ENCODE peak calls at places on chromosome 14, in four cellular contexts. One of them, this sample, is unnamed.

GRCh38 chr14:103201801-103202200 is 78.5 kb downstream of the TNFAIP2 start:
- DNase-seq in K562: no peak
- DNase-seq in H1: no peak
- DNase-seq in GM12878: no peak
- DNase-seq in this sample: no peak

GRCh38 chr14:69571879-69572633 is 2.6 kb downstream of the CCDC177 start:
- DNase-seq in K562: peak
- DNase-seq in H1: no peak
- DNase-seq in GM12878: no peak
- DNase-seq in this sample: no peak

GRCh38 chr14:71728386-71728785 is 203.8 kb upstream of the RGS6 start:
- DNase-seq in K562: no peak
- DNase-seq in H1: no peak
- DNase-seq in GM12878: no peak
- DNase-seq in this sample: no peak

GRCh38 chr14:86761611-86762010 is 1231.4 kb downstream of the GALC start:
- DNase-seq in K562: no peak
- DNase-seq in H1: no peak
- DNase-seq in GM12878: no peak
- DNase-seq in this sample: no peak

GRCh38 chr14:67934087-67934486 is 114.5 kb downstream of the RAD51B start:
- DNase-seq in K562: peak
- DNase-seq in H1: peak
- DNase-seq in GM12878: peak
- DNase-seq in this sample: peak

GRCh38 chr14:35687335-35687939 is 121.7 kb downstream of the RALGAPA1 start:
- DNase-seq in K562: peak
- DNase-seq in H1: no peak
- DNase-seq in GM12878: peak
- DNase-seq in this sample: peak

GRCh38 chr14:24053548-24054323 is 1.9 kb downstream of the CARMIL3 start:
- DNase-seq in K562: no peak
- DNase-seq in H1: no peak
- DNase-seq in GM12878: no peak
- DNase-seq in this sample: no peak

GRCh38 chr14:62071029-62071428 is 308.8 kb downstream of the SNAPC1 start:
- DNase-seq in K562: no peak
- DNase-seq in H1: no peak
- DNase-seq in GM12878: no peak
- DNase-seq in this sample: no peak

GRCh38 chr14:88983755-88984154 is 159.3 kb downstream of the TTC8 start:
- DNase-seq in K562: no peak
- DNase-seq in H1: no peak
- DNase-seq in GM12878: no peak
- DNase-seq in this sample: no peak

GRCh38 chr14:102949801-102950451 is 27.5 kb downstream of the AMN start:
- DNase-seq in K562: no peak
- DNase-seq in H1: no peak
- DNase-seq in GM12878: no peak
- DNase-seq in this sample: no peak

GRCh38 chr14:75833326-75834020 is 148.3 kb downstream of the TGFB3 start:
- DNase-seq in K562: no peak
- DNase-seq in H1: no peak
- DNase-seq in GM12878: no peak
- DNase-seq in this sample: no peak

GRCh38 chr14:31024042-31024480 is 1.4 kb upstream of the AP4S1 start:
- DNase-seq in K562: no peak
- DNase-seq in H1: no peak
- DNase-seq in GM12878: no peak
- DNase-seq in this sample: no peak

GRCh38 chr14:83520837-83521236 is 1987.2 kb upstream of the SEL1L start:
- DNase-seq in K562: no peak
- DNase-seq in H1: no peak
- DNase-seq in GM12878: no peak
- DNase-seq in this sample: no peak

GRCh38 chr14:24058951-24059475 is 7.2 kb downstream of the CARMIL3 start:
- DNase-seq in K562: no peak
- DNase-seq in H1: no peak
- DNase-seq in GM12878: no peak
- DNase-seq in this sample: no peak

GRCh38 chr14:59148334-59148900 is 40.0 kb upstream of the DAAM1 start:
- DNase-seq in K562: no peak
- DNase-seq in H1: no peak
- DNase-seq in GM12878: no peak
- DNase-seq in this sample: no peak

GRCh38 chr14:71764701-71765347 is 167.4 kb upstream of the RGS6 start:
- DNase-seq in K562: no peak
- DNase-seq in H1: no peak
- DNase-seq in GM12878: no peak
- DNase-seq in this sample: no peak

GRCh38 chr14:95442633-95443021 is 73.8 kb downstream of the SYNE3 start:
- DNase-seq in K562: peak
- DNase-seq in H1: peak
- DNase-seq in GM12878: peak
- DNase-seq in this sample: peak
- TF ChIP-seq EGR1 in K562: no peak
- TF ChIP-seq EGR1 in H1: no peak
- TF ChIP-seq EGR1 in GM12878: no peak
- TF ChIP-seq EGR1 in this sample: no peak

GRCh38 chr14:20659813-20660395 is 18.4 kb upstream of the OR6S1 start:
- DNase-seq in K562: no peak
- DNase-seq in H1: no peak
- DNase-seq in GM12878: no peak
- DNase-seq in this sample: no peak

GRCh38 chr14:20662968-20663731 is 21.2 kb upstream of the RNASE4 start:
- DNase-seq in K562: peak
- DNase-seq in H1: peak
- DNase-seq in GM12878: peak
- DNase-seq in this sample: peak

GRCh38 chr14:20658246-20658645 is 16.8 kb upstream of the OR6S1 start:
- DNase-seq in K562: no peak
- DNase-seq in H1: no peak
- DNase-seq in GM12878: no peak
- DNase-seq in this sample: no peak

GRCh38 chr14:20657216-20658211 is 16.0 kb upstream of the OR6S1 start:
- DNase-seq in K562: peak
- DNase-seq in H1: peak
- DNase-seq in GM12878: no peak
- DNase-seq in this sample: peak

GRCh38 chr14:20661197-20661596 is 19.7 kb upstream of the OR6S1 start:
- DNase-seq in K562: no peak
- DNase-seq in H1: no peak
- DNase-seq in GM12878: no peak
- DNase-seq in this sample: no peak
- TF ChIP-seq EGR1 in K562: no peak
- TF ChIP-seq EGR1 in H1: no peak
- TF ChIP-seq EGR1 in GM12878: no peak
- TF ChIP-seq EGR1 in this sample: no peak

DNA sequence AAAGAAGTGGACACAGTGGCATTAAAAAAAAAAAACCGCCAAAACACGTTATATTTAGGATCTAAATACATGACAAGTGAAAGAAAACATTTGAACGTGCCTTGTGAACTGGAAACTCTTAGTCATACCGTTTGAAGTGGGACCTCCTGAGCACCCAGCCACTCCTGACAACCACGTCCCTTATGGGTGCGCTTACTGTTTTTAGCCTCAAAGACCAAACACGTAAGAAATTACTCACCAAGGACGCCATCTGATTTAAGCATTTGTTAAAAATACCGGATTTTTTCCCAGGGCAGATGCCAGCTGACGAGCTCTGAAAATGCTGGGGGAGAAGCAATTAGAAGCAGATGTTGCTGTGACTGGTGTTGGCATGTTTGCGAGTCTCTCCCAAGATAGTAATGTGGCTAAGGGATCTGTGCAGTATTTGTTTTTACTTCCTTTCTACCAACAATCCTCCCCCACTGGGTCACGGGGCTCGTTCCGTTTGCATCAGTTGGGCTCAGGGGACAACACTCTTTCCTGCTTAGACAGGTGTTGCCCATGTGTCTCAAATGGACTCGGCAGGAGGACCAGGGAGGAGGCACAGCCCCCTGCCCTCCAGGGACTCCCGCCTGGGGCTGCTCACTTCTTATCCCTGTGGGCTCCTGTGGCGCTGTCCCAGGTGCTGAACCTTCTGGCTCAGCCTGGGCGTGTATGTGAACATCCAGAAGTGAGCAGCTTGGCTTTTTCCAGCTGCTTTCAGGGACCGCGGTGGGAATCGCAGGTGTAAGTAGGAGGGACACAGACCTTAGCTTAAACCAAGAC is 101.0 kb downstream of the BEGAIN start:
- DNase-seq in K562: peak
- DNase-seq in H1: peak
- DNase-seq in GM12878: peak
- DNase-seq in this sample: no peak
- TF ChIP-seq EGR1 in K562: no peak
- TF ChIP-seq EGR1 in H1: no peak
- TF ChIP-seq EGR1 in GM12878: no peak
- TF ChIP-seq EGR1 in this sample: no peak

GRCh38 chr14:22613091-22613695 is 15.1 kb downstream of the ABHD4 start:
- DNase-seq in K562: no peak
- DNase-seq in H1: no peak
- DNase-seq in GM12878: no peak
- DNase-seq in this sample: no peak

GRCh38 chr14:22613736-22614239 is 15.7 kb downstream of the ABHD4 start:
- DNase-seq in K562: no peak
- DNase-seq in H1: no peak
- DNase-seq in GM12878: no peak
- DNase-seq in this sample: no peak

GRCh38 chr14:22610931-22611330 is 12.8 kb downstream of the ABHD4 start:
- DNase-seq in K562: no peak
- DNase-seq in H1: no peak
- DNase-seq in GM12878: no peak
- DNase-seq in this sample: no peak

GRCh38 chr14:22614240-22614799 is 16.2 kb downstream of the ABHD4 start:
- DNase-seq in K562: no peak
- DNase-seq in H1: no peak
- DNase-seq in GM12878: no peak
- DNase-seq in this sample: peak
- TF ChIP-seq EGR1 in K562: no peak
- TF ChIP-seq EGR1 in H1: no peak
- TF ChIP-seq EGR1 in GM12878: no peak
- TF ChIP-seq EGR1 in this sample: no peak

GRCh38 chr14:70713096-70713875 is 71.6 kb downstream of the TTC9 start:
- DNase-seq in K562: no peak
- DNase-seq in H1: no peak
- DNase-seq in GM12878: no peak
- DNase-seq in this sample: no peak
- TF ChIP-seq EGR1 in K562: no peak
- TF ChIP-seq EGR1 in H1: no peak
- TF ChIP-seq EGR1 in GM12878: no peak
- TF ChIP-seq EGR1 in this sample: no peak

GRCh38 chr14:53355581-53356112 is 202.5 kb upstream of the DDHD1 start:
- DNase-seq in K562: no peak
- DNase-seq in H1: peak
- DNase-seq in GM12878: no peak
- DNase-seq in this sample: peak
- TF ChIP-seq EGR1 in K562: no peak
- TF ChIP-seq EGR1 in H1: peak
- TF ChIP-seq EGR1 in GM12878: no peak
- TF ChIP-seq EGR1 in this sample: no peak

This sample was measured in HCT116.